ENCODE peak calls at places on chromosomes 5 and 9, in four cellular contexts. Y is mesendoderm, F is IMR-90, G is H1. V is an unnamed sample.

GRCh38 chr5:118937393-118938061 is 50.8 kb downstream of the DTWD2 start:
- DNase-seq in Y (no peak), F (no peak), G (no peak), V (no peak)

GRCh38 chr5:151153766-151154272 is 3.8 kb downstream of the ANXA6 start:
- DNase-seq in Y (no peak), F (no peak), G (no peak), V (no peak)

GRCh38 chr5:160787247-160787646 is 64.8 kb downstream of the ATP10B start:
- DNase-seq in Y (peak), F (no peak), G (peak), V (peak)

GRCh38 chr5:168227973-168228615 is 63.4 kb upstream of the WWC1 start:
- DNase-seq in Y (no peak), F (no peak), G (no peak), V (no peak)

GRCh38 chr5:68770566-68770965 is 323.2 kb upstream of the SLC30A5 start:
- DNase-seq in Y (no peak), F (no peak), G (no peak), V (no peak)

GRCh38 chr9:132383462-132383883 is 23.2 kb downstream of the TTF1 start:
- DNase-seq in Y (no peak), F (no peak), G (no peak), V (no peak)

GRCh38 chr9:121835581-121836381 is 184.3 kb downstream of the DAB2IP start:
- DNase-seq in Y (peak), F (peak), G (peak), V (no peak)

GRCh38 chr5:80592761-80593160 is 22.7 kb upstream of the ANKRD34B start:
- DNase-seq in Y (peak), F (no peak), G (peak), V (no peak)

GRCh38 chr9:128055222-128056040 is 11.7 kb downstream of the NAIF1 start:
- DNase-seq in Y (peak), F (no peak), G (no peak), V (peak)

GRCh38 chr9:83988411-83988810 is 7.8 kb downstream of the RMI1 start:
- DNase-seq in Y (no peak), F (no peak), G (no peak), V (no peak)

GRCh38 chr9:129773262-129774048 is 20.6 kb upstream of the PTGES start:
- DNase-seq in Y (no peak), F (peak), G (no peak), V (no peak)

GRCh38 chr5:14223372-14223771 is 80.2 kb downstream of the TRIO start:
- DNase-seq in Y (no peak), F (no peak), G (no peak), V (no peak)

DNA sequence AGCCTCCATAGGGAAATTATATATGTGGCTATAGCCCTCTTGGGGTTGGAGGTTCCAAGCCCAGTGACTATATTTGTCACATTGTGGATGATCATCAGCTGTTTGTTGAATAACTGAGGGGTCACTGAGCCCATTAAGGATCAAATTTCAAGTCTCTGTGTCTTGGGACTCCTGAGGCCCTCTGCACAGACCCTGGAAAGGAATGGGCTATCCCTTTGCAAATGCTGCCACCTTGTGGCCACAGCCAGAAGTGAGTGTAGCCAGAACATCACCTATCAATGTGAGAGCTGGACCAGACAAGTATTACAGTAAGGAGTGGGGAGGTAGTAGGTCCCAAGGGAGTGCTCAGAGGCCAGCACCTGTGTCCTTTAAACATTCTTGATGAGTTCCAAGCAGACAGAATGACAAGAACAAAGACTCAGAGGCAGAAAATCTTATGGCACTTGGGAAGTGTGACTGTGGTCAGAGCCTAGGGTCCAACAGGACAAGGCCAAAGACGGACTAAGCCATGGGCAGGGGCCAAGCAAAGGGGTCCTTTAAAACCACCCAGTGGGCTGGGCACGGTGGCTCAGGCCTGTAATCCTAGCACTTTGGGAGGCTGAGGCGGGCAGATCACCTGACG is 8.2 kb downstream of the RPP25L start:
- DNase-seq in Y (peak), F (peak), G (peak), V (peak)
- H3K56ac ChIP-seq in Y (no peak), F (no peak), G (no peak), V (no peak)

GRCh38 chr5:31698667-31699066 is 59.7 kb downstream of the PDZD2 start:
- DNase-seq in Y (no peak), F (no peak), G (no peak), V (no peak)
- H3K56ac ChIP-seq in Y (no peak), F (no peak), G (no peak), V (no peak)

DNA sequence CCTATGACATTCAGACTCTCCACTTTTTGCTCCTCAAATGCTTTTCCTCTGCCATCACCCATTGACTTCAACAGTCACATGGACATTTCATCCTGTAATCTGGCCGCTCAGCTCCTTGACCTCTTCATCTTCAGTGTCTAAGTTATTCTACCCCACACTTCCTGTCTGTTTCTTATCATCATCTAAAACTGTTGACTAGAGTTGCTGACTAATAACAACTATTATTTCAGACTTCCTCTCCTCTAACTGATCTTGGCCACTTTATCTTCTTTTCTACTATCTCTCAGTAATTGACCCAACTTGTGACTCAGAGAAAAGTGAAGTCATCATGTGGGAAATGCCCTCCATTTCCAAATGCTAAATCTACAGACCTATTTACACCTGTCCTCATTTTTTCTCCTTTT is 254.7 kb upstream of the TRPC7 start:
- DNase-seq in Y (peak), F (peak), G (no peak), V (no peak)
- H3K56ac ChIP-seq in Y (no peak), F (no peak), G (no peak), V (no peak)

GRCh38 chr9:80932181-80932580 is 757.2 kb downstream of the TLE1 start:
- DNase-seq in Y (no peak), F (peak), G (no peak), V (no peak)

GRCh38 chr9:80928697-80929096 is 760.6 kb downstream of the TLE1 start:
- DNase-seq in Y (no peak), F (no peak), G (no peak), V (no peak)

GRCh38 chr9:80931163-80931562 is 758.2 kb downstream of the TLE1 start:
- DNase-seq in Y (peak), F (no peak), G (no peak), V (no peak)

GRCh38 chr9:80922544-80922943 is 766.8 kb downstream of the TLE1 start:
- DNase-seq in Y (no peak), F (no peak), G (no peak), V (no peak)

GRCh38 chr9:80926611-80927010 is 762.7 kb downstream of the TLE1 start:
- DNase-seq in Y (no peak), F (no peak), G (no peak), V (no peak)
- H3K56ac ChIP-seq in Y (no peak), F (no peak), G (no peak), V (no peak)

DNA sequence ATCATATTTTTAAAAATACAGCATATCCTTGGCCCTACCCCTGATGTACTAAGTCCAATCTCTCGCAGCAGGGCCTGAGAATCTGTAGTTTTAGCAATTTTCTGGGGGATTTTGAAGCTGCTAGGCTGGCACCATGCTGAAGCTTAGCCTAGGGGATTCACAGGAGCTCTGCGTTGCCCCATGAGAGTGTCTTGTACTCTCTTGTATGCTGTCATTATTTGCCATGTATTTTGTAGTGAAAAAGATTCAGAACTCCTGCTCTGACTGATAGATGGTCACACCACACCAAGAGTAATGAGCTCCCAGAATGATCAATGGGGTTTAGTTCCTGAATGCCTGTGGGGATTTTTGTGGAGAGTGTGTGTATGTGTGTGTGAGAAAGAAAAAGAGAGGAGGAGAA is 20.7 kb upstream of the TRMT10B start:
- DNase-seq in Y (no peak), F (no peak), G (no peak), V (no peak)
- H3K56ac ChIP-seq in Y (no peak), F (no peak), G (no peak), V (no peak)